ENCODE peak calls at places on chromosomes 11 and 22, in seven cellular contexts. F is Peyer's patch; P is A549; J is psoas muscle; M is AG04450; S is CD4-positive, alpha-beta memory T cell; Q is iPS DF 6.9. G is an unnamed sample. For H3K9me3, the result is how much of the 10 kb centered on the place peaks cover.

GRCh38 chr11:24747275-24748251 is 250.7 kb downstream of the LUZP2 start:
- DNase-seq in J (no peak), S (no peak), F (no peak), M (no peak), P (no peak), Q (no peak), G (no peak)

GRCh38 chr11:533586-534196 is 1.7 kb downstream of the HRAS start:
- DNase-seq in S (no peak), J (no peak), M (no peak), F (no peak), Q (no peak), P (no peak), G (no peak)

GRCh38 chr11:122180435-122180834 is 64.4 kb upstream of the BLID start:
- DNase-seq in J (peak), Q (no peak), S (no peak), M (peak), F (no peak), P (no peak), G (peak)

GRCh38 chr11:84780689-84781293 is 846.4 kb downstream of the DLG2 start:
- DNase-seq in Q (no peak), P (no peak), J (no peak), S (no peak), F (no peak), M (no peak), G (no peak)

GRCh38 chr11:64299847-64300648 is at the start of gene CATSPERZ:
- DNase-seq in P (no peak), M (no peak), S (peak), F (no peak), Q (no peak), J (no peak), G (no peak)

GRCh38 chr11:69348414-69349235 is 54.7 kb downstream of the MYEOV start:
- DNase-seq in Q (no peak), S (no peak), M (no peak), J (no peak), F (no peak), P (no peak), G (no peak)

GRCh38 chr11:12242071-12242672 is 131.8 kb downstream of the MICAL2 start:
- DNase-seq in S (no peak), Q (no peak), J (no peak), P (no peak), F (no peak), M (no peak), G (no peak)

GRCh38 chr11:73343076-73343833 is 32.9 kb upstream of the RELT start:
- DNase-seq in Q (no peak), P (no peak), S (no peak), F (no peak), J (no peak), M (no peak), G (no peak)

GRCh38 chr22:36328635-36329216 is 59.0 kb downstream of the MYH9 start:
- DNase-seq in F (peak), P (peak), J (peak), S (no peak), Q (no peak), M (peak), G (peak)

GRCh38 chr22:30054764-30055069 is 25.5 kb upstream of the HORMAD2 start:
- DNase-seq in S (no peak), Q (no peak), M (no peak), F (no peak), J (no peak), P (no peak), G (no peak)

GRCh38 chr11:44159848-44160721 is 64.6 kb downstream of the EXT2 start:
- DNase-seq in Q (no peak), J (no peak), S (no peak), M (no peak), P (no peak), F (no peak), G (no peak)

GRCh38 chr11:6411594-6412031 is 7.3 kb downstream of the APBB1 start:
- DNase-seq in S (no peak), P (no peak), M (no peak), Q (no peak), J (no peak), F (no peak), G (no peak)

GRCh38 chr11:9516113-9516512 is 55.3 kb downstream of the ZNF143 start:
- DNase-seq in J (no peak), Q (no peak), S (no peak), M (no peak), P (no peak), F (no peak), G (no peak)

GRCh38 chr11:74138572-74138971 is 32.2 kb downstream of the C2CD3 start:
- DNase-seq in M (peak), S (no peak), Q (no peak), P (peak), F (no peak), J (no peak), G (no peak)

GRCh38 chr22:23280356-23281052 is 100.2 kb downstream of the BCR start:
- DNase-seq in P (no peak), M (no peak), S (no peak), Q (no peak), J (no peak), F (no peak), G (no peak)

GRCh38 chr11:477042-477715 is 27.1 kb downstream of the PTDSS2 start:
- DNase-seq in M (no peak), J (no peak), S (no peak), P (no peak), F (no peak), Q (no peak), G (no peak)

GRCh38 chr22:47207387-47207786 is 444.9 kb downstream of the TBC1D22A start:
- DNase-seq in M (no peak), J (no peak), P (no peak), Q (no peak), F (peak), S (no peak), G (no peak)

GRCh38 chr11:9489366-9489765 is 28.6 kb downstream of the ZNF143 start:
- DNase-seq in M (peak), J (no peak), F (no peak), S (no peak), P (no peak), Q (no peak), G (no peak)

GRCh38 chr11:1918436-1919315 is 827 bp upstream of the TNNT3 start:
- DNase-seq in F (no peak), Q (no peak), M (no peak), S (no peak), P (no peak), J (no peak), G (no peak)

GRCh38 chr22:25623310-25623734 is 58.8 kb downstream of the GRK3 start:
- DNase-seq in P (no peak), M (no peak), S (no peak), Q (no peak), F (no peak), J (no peak), G (no peak)

GRCh38 chr11:30984827-30985226 is 384.7 kb downstream of the DCDC1 start:
- DNase-seq in Q (no peak), S (no peak), F (no peak), P (no peak), J (no peak), M (no peak), G (no peak)

GRCh38 chr22:37100589-37101127 is 8.9 kb downstream of the TMPRSS6 start:
- DNase-seq in S (no peak), P (no peak), Q (no peak), J (no peak), F (no peak), M (no peak), G (no peak)

GRCh38 chr11:67027483-67027930 is 4.6 kb downstream of the SYT12 start:
- DNase-seq in F (no peak), J (no peak), M (no peak), S (no peak), P (no peak), Q (no peak), G (no peak)

GRCh38 chr22:46336119-46337078 is 885 bp downstream of the TRMU start:
- DNase-seq in M (no peak), P (no peak), S (peak), J (no peak), Q (no peak), F (no peak), G (no peak)

GRCh38 chr22:21816787-21817496 is 50.5 kb downstream of the MAPK1 start:
- DNase-seq in J (no peak), Q (no peak), P (peak), S (peak), M (peak), F (peak), G (no peak)

GRCh38 chr22:48037618-48038017 is 1275.2 kb downstream of the TBC1D22A start:
- DNase-seq in J (no peak), S (no peak), M (no peak), Q (no peak), F (no peak), P (no peak), G (no peak)

GRCh38 chr11:45933131-45933821 is 10.8 kb downstream of the LARGE2 start:
- DNase-seq in Q (no peak), M (peak), J (no peak), P (no peak), S (no peak), F (peak), G (no peak)

GRCh38 chr11:75059299-75059698 is 37.4 kb downstream of the OR2AT4 start:
- DNase-seq in Q (no peak), P (no peak), M (no peak), S (no peak), F (no peak), J (no peak), G (no peak)

DNA sequence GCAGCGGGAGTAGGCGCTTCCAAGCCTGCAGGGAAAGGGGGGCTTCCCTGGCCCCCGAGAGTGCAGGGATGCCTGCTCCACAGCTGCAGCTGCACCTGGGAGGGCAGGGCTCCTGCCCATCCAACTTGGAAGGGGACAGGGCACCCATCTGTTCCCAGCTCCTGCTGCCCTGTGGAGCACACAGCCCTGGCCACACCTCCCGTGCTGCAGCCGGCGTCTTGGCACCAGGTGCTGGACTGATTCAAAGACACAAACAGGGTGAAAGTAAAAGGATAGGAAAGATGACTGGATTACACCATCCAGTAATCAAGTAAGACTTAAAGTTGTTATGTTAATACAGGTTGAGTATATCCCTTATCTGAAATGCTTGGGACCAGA is 14.8 kb downstream of the NPAT start:
- DNase-seq in F (no peak), P (no peak), M (no peak), Q (no peak), S (no peak), J (no peak), G (no peak)
- H3K9me3 ChIP-seq in F (under half), P (under half), M (under half), Q (under half), S (under half), J (under half), G (under half)

DNA sequence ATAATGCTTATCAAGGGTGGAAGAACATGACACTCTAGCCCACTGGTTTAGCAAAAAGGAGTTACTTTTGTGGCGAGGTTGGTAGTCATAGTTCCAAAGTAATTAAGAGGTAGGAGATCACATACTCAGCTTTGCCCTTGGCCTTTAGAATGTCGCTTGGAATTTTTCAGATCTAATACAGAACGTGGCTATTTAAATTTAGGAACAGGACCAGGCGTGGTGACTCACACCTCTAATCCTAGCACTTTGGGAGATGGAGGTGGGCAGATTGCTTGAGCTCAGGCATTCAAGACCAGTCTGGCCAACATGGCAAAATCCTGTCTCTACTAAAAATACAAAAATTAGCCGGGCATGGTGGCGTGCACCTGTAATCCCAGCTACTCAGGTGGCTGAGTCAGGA is 26.1 kb upstream of the ZNRF3 start:
- DNase-seq in Q (no peak), P (no peak), F (no peak), M (no peak), S (no peak), J (no peak), G (no peak)
- H3K27ac ChIP-seq in Q (no peak), P (no peak), F (no peak), M (no peak), S (no peak), J (no peak), G (peak)

GRCh38 chr11:17369094-17369493 is 17.5 kb downstream of the NCR3LG1 start:
- DNase-seq in P (no peak), J (no peak), F (no peak), S (no peak), M (no peak), Q (no peak), G (no peak)
- H3K9me3 ChIP-seq in P (under half), J (under half), F (under half), S (under half), M (under half), Q (under half), G (under half)

GRCh38 chr11:86717817-86718501 is 45.5 kb upstream of the ME3 start:
- DNase-seq in M (no peak), P (no peak), J (no peak), F (no peak), Q (no peak), S (no peak), G (no peak)

GRCh38 chr11:86718999-86719398 is 46.6 kb upstream of the ME3 start:
- DNase-seq in S (no peak), J (no peak), M (no peak), F (no peak), Q (no peak), P (no peak), G (no peak)

GRCh38 chr11:86713552-86713951 is 41.1 kb upstream of the ME3 start:
- DNase-seq in F (no peak), Q (no peak), P (no peak), J (no peak), S (no peak), M (no peak), G (no peak)

GRCh38 chr11:86718553-86718952 is 46.1 kb upstream of the ME3 start:
- DNase-seq in P (no peak), Q (no peak), J (no peak), F (no peak), S (no peak), M (no peak), G (no peak)

GRCh38 chr11:86715611-86716010 is 43.2 kb upstream of the ME3 start:
- DNase-seq in P (no peak), M (no peak), F (no peak), Q (no peak), J (no peak), S (no peak), G (no peak)
- H3K27ac ChIP-seq in P (no peak), M (no peak), F (no peak), Q (no peak), J (no peak), S (no peak), G (no peak)

GRCh38 chr11:20005747-20006146 is 154.5 kb downstream of the DBX1 start:
- DNase-seq in J (no peak), P (no peak), S (no peak), M (no peak), F (no peak), Q (no peak), G (no peak)

GRCh38 chr11:20004856-20005255 is 155.4 kb downstream of the DBX1 start:
- DNase-seq in P (no peak), S (no peak), M (no peak), J (no peak), Q (no peak), F (no peak), G (no peak)

GRCh38 chr11:20000393-20001134 is 159.7 kb downstream of the DBX1 start:
- DNase-seq in F (no peak), M (no peak), S (no peak), P (no peak), J (no peak), Q (peak), G (no peak)

GRCh38 chr11:20002312-20003216 is 157.7 kb downstream of the DBX1 start:
- DNase-seq in J (no peak), M (no peak), F (no peak), P (no peak), S (no peak), Q (no peak), G (no peak)

DNA sequence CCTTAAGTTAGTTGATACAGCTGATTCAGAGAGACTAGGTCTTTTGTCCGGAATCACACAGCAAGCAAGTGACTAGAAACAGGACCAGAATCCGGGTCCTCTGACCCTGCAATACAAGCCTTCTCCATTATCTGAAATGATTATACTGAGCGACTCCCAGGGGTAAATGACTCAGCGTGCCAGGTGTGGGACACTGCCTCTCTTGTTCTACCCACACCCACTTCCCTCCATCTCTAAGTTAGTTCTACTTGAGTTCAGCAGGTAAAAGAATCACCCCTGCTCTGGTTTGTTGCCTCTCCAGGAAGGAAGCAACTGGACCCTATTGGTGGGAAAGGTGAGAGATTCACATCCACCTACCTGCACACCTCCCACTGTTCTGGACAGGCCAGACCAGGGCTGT is 156.9 kb downstream of the DBX1 start:
- DNase-seq in M (no peak), S (no peak), F (no peak), P (no peak), Q (no peak), J (no peak), G (no peak)
- H3K9me3 ChIP-seq in M (under half), S (under half), F (under half), P (under half), Q (under half), J (under half), G (under half)

GRCh38 chr22:49676783-49677494 is 150.7 kb downstream of the BRD1 start:
- DNase-seq in F (no peak), M (no peak), S (no peak), Q (no peak), P (no peak), J (no peak), G (no peak)
- H3K27ac ChIP-seq in F (no peak), M (no peak), S (no peak), Q (no peak), P (no peak), J (no peak), G (no peak)